ENCODE peak calls at places on chromosomes 7 and 10, in five cellular contexts. L is fibroblast of lung, F is ovary, O is A549, B is uterus. K is an unnamed sample.

GRCh38 chr10:14325325-14325955 is 5.3 kb downstream of the FRMD4A start:
- DNase-seq in B (no peak), F (no peak), L (peak), O (peak), K (no peak)

GRCh38 chr10:77687621-77688020 is 50.0 kb upstream of the KCNMA1 start:
- DNase-seq in B (no peak), O (no peak), F (no peak), L (no peak), K (no peak)

GRCh38 chr7:104859754-104860426 is 154.1 kb upstream of the KMT2E start:
- DNase-seq in F (no peak), L (no peak), B (no peak), O (no peak), K (no peak)

GRCh38 chr7:74612015-74612829 is 45.3 kb upstream of the GTF2I start:
- DNase-seq in O (peak), B (no peak), F (no peak), L (no peak), K (peak)

GRCh38 chr7:157263156-157263555 is 73.6 kb upstream of the DNAJB6 start:
- DNase-seq in L (no peak), B (no peak), F (no peak), O (no peak), K (no peak)

GRCh38 chr10:45513586-45513985 is 139.6 kb downstream of the ALOX5 start:
- DNase-seq in L (no peak), B (no peak), F (no peak), O (no peak), K (no peak)

GRCh38 chr7:93337047-93337446 is 104.9 kb downstream of the VPS50 start:
- DNase-seq in L (no peak), O (no peak), F (no peak), B (no peak), K (no peak)

GRCh38 chr10:6409982-6410694 is 169.9 kb downstream of the PRKCQ start:
- DNase-seq in B (peak), O (no peak), F (peak), L (peak), K (no peak)

GRCh38 chr10:118911361-118911760 is 118.2 kb upstream of the NANOS1 start:
- DNase-seq in F (no peak), O (peak), L (peak), B (no peak), K (no peak)

GRCh38 chr10:118310822-118311221 is 31.3 kb downstream of the FAM204A start:
- DNase-seq in L (peak), F (no peak), O (no peak), B (no peak), K (no peak)

GRCh38 chr7:23712368-23713284 is 2.6 kb downstream of the STK31 start:
- DNase-seq in L (peak), F (no peak), O (peak), B (no peak), K (no peak)

GRCh38 chr7:35758421-35758820 is 42.4 kb upstream of the SEPTIN7 start:
- DNase-seq in L (no peak), O (peak), F (no peak), B (no peak), K (no peak)

GRCh38 chr10:75651452-75651851 is 220.0 kb downstream of the LRMDA start:
- DNase-seq in O (peak), B (no peak), F (no peak), L (peak), K (no peak)

GRCh38 chr10:121525276-121526039 is 72.8 kb downstream of the FGFR2 start:
- DNase-seq in O (no peak), B (no peak), F (no peak), L (no peak), K (peak)

DNA sequence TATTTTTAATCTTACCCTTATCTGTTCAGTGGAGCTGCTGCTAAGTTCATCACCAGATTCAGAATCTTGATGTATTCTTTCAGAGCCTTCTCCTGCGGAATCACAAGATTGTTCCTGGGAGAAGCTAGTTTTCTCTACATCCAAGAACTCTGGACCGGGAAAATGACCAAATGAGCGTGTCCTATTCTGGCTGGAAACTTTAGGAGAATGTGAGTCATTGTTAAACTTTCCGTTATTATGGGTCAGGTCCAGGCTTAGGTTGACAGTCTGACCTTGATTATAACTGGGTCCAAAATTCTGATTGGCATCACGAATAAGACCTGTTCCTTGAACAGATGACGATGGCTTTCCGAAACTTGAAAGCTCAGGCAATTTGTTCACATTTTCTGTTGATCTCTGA is 20.5 kb downstream of the ARHGAP12 start:
- DNase-seq in B (no peak), F (no peak), L (no peak), O (no peak), K (no peak)
- H3K27ac ChIP-seq in B (no peak), F (no peak), L (no peak), O (no peak), K (no peak)

GRCh38 chr10:1293636-1294440 is 237.7 kb downstream of the WDR37 start:
- DNase-seq in L (no peak), F (no peak), O (no peak), B (no peak), K (no peak)
- TF ChIP-seq CTCF in L (no peak), F (no peak), O (no peak), B (no peak), K (no peak)

GRCh38 chr10:62266147-62266546 is 2.5 kb downstream of the RTKN2 start:
- DNase-seq in F (no peak), B (no peak), L (no peak), O (no peak), K (no peak)
- H3K4me3 ChIP-seq in F (no peak), B (no peak), L (no peak), O (no peak), K (no peak)

GRCh38 chr7:544528-545221 is 25.0 kb upstream of the PDGFA start:
- DNase-seq in L (no peak), F (no peak), B (no peak), O (no peak), K (peak)
- H3K27ac ChIP-seq in L (no peak), F (no peak), B (no peak), O (peak), K (no peak)

GRCh38 chr7:102300643-102301211 is 14.1 kb downstream of the SH2B2 start:
- DNase-seq in O (no peak), F (no peak), B (no peak), L (no peak), K (no peak)
- TF ChIP-seq CTCF in O (no peak), F (no peak), B (no peak), L (peak), K (peak)